ENCODE peak calls at places on chromosomes 16 and 17, in six cellular contexts. C is A549, V is stomach, J is heart left ventricle, Y is ascending aorta, F is brain microvascular endothelial cell. Z is an unnamed sample.
A peak's percentile ranks its signal among the peaks of the same experiment; 100 is the strongest.

GRCh38 chr16:81615833-81616232 is 163.3 kb upstream of the PLCG2 start:
- DNase-seq in C (no peak), V (no peak), J (no peak), Y (no peak), F (no peak), Z (no peak)

GRCh38 chr16:14180431-14181059 is 109.4 kb downstream of the MRTFB start:
- DNase-seq in C (no peak), V (no peak), J (peak; percentile 25), Y (no peak), F (no peak), Z (no peak)

GRCh38 chr16:73183678-73184092 is 135.8 kb upstream of the ZFHX3 start:
- DNase-seq in C (no peak), V (no peak), J (no peak), Y (no peak), F (no peak), Z (no peak)

GRCh38 chr16:426115-426905 is 861 bp downstream of the RAB11FIP3 start:
- DNase-seq in C (no peak), V (no peak), J (peak; percentile 36), Y (no peak), F (no peak), Z (no peak)

GRCh38 chr17:78897639-78897996 is 5.4 kb downstream of the CEP295NL start:
- DNase-seq in C (no peak), V (no peak), J (no peak), Y (no peak), F (no peak), Z (no peak)

GRCh38 chr16:51922476-51922875 is 624.5 kb downstream of the TOX3 start:
- DNase-seq in C (no peak), V (no peak), J (no peak), Y (no peak), F (no peak), Z (no peak)

GRCh38 chr16:83390759-83391158 is 417.0 kb upstream of the HSBP1 start:
- DNase-seq in C (no peak), V (no peak), J (no peak), Y (no peak), F (no peak), Z (no peak)

GRCh38 chr16:71441348-71441781 is 489 bp downstream of the TLE7 start:
- DNase-seq in C (no peak), V (no peak), J (no peak), Y (no peak), F (no peak), Z (no peak)

GRCh38 chr17:81028506-81028858 is 6.5 kb upstream of the BAIAP2 start:
- DNase-seq in C (no peak), V (no peak), J (no peak), Y (no peak), F (no peak), Z (no peak)

GRCh38 chr17:27244481-27245223 is 49.3 kb upstream of the WSB1 start:
- DNase-seq in C (no peak), V (no peak), J (peak; percentile 60), Y (peak; percentile 40), F (peak; percentile 81), Z (no peak)

GRCh38 chr17:39208893-39209292 is 8.8 kb downstream of the RPL19 start:
- DNase-seq in C (no peak), V (peak; percentile 36), J (no peak), Y (no peak), F (no peak), Z (peak; percentile 83)

GRCh38 chr17:1488826-1489275 is 3.6 kb downstream of the MYO1C start:
- DNase-seq in C (no peak), V (no peak), J (no peak), Y (no peak), F (no peak), Z (no peak)

GRCh38 chr17:19645608-19646250 is 2.8 kb upstream of the ALDH3A2 start:
- DNase-seq in C (peak; percentile 40), V (no peak), J (no peak), Y (no peak), F (peak; percentile 10), Z (peak; percentile 54)

GRCh38 chr16:27080870-27081269 is 14.1 kb downstream of the C16orf82 start:
- DNase-seq in C (peak; percentile 35), V (no peak), J (no peak), Y (no peak), F (peak; percentile 4), Z (peak; percentile 19)

GRCh38 chr16:22684282-22685161 is 129.4 kb upstream of the HS3ST2 start:
- DNase-seq in C (no peak), V (no peak), J (no peak), Y (no peak), F (no peak), Z (no peak)

GRCh38 chr16:65044861-65045260 is 77.0 kb downstream of the CDH11 start:
- DNase-seq in C (no peak), V (no peak), J (no peak), Y (no peak), F (peak; percentile 81), Z (no peak)

GRCh38 chr17:2694381-2695242 is 17.0 kb downstream of the CLUH start:
- DNase-seq in C (no peak), V (peak; percentile 25), J (peak; percentile 19), Y (peak; percentile 5), F (no peak), Z (peak; percentile 42)

GRCh38 chr16:31130899-31131298 is 4.6 kb downstream of the PRSS8 start:
- DNase-seq in C (no peak), V (peak; percentile 95), J (no peak), Y (no peak), F (no peak), Z (peak; percentile 91)

GRCh38 chr17:38711792-38712571 is 6.9 kb downstream of the MLLT6 start:
- DNase-seq in C (no peak), V (no peak), J (no peak), Y (no peak), F (no peak), Z (no peak)

GRCh38 chr16:48971571-48972071 is 310.0 kb downstream of the CBLN1 start:
- DNase-seq in C (no peak), V (no peak), J (no peak), Y (no peak), F (no peak), Z (no peak)

GRCh38 chr17:5499790-5500189 is 13.4 kb downstream of the MIS12 start:
- DNase-seq in C (no peak), V (no peak), J (no peak), Y (no peak), F (no peak), Z (no peak)

GRCh38 chr16:89197633-89198416 is 2.5 kb downstream of the SLC22A31 start:
- DNase-seq in C (no peak), V (peak; percentile 52), J (no peak), Y (no peak), F (no peak), Z (no peak)

GRCh38 chr17:34917381-34917780 is 43.9 kb downstream of the CCT6B start:
- DNase-seq in C (no peak), V (no peak), J (no peak), Y (no peak), F (no peak), Z (no peak)

GRCh38 chr17:6671431-6671830 is 19.9 kb downstream of the C17orf100 start:
- DNase-seq in C (no peak), V (no peak), J (no peak), Y (no peak), F (no peak), Z (no peak)

GRCh38 chr16:84943620-84944019 is 67.7 kb downstream of the ZDHHC7 start:
- DNase-seq in C (no peak), V (no peak), J (no peak), Y (no peak), F (no peak), Z (no peak)

GRCh38 chr17:9115446-9116265 is 94.3 kb downstream of the NTN1 start:
- DNase-seq in C (peak; percentile 67), V (peak; percentile 27), J (peak; percentile 68), Y (peak; percentile 35), F (peak; percentile 36), Z (peak; percentile 70)
- TF ChIP-seq CTCF in C (peak; percentile 46), V (no peak), J (no peak), Y (no peak), F (peak; percentile 49), Z (peak; percentile 44)

GRCh38 chr17:42322382-42323267 is 34.3 kb downstream of the STAT5A start:
- DNase-seq in C (peak; percentile 98), V (peak; percentile 97), J (peak; percentile 92), Y (peak; percentile 63), F (peak; percentile 91), Z (peak; percentile 98)

GRCh38 chr17:42325026-42325425 is 36.7 kb downstream of the STAT5A start:
- DNase-seq in C (peak; percentile 86), V (no peak), J (no peak), Y (peak; percentile 33), F (peak; percentile 64), Z (no peak)

GRCh38 chr17:42317256-42317966 is 29.1 kb downstream of the STAT5A start:
- DNase-seq in C (no peak), V (no peak), J (no peak), Y (no peak), F (no peak), Z (no peak)

GRCh38 chr17:42321555-42321954 is 33.3 kb downstream of the STAT5A start:
- DNase-seq in C (no peak), V (no peak), J (no peak), Y (no peak), F (no peak), Z (no peak)

DNA sequence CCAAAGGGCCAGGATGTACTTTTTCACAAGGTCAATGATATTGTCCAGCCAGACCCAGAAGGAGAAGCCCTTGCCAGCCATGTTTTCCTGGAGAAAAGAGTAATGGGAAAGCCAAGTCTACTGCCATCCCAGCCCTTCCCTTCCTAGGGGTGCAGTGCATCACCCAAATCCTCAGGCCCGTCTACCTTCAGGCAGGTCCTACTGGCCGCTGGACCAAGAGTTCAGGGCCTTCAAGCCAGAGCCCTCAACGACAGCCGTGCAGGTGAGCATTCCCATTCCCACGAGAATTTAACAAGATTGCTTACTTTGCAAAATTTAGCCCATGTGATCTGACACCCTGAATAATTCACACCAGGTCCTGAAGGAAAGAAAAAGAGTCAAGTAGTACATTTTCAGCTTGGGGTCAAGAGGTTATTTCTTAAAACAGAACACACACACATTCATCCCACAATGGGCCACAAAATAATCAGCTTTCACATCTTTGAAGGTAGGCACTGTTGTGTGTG is 35.0 kb downstream of the STAT5A start:
- DNase-seq in C (no peak), V (no peak), J (no peak), Y (no peak), F (no peak), Z (no peak)
- H3K27ac ChIP-seq in C (peak overlapping the region; percentile 89), V (peak overlapping the region; percentile 23), J (peak overlapping the region; percentile 30), Y (peak overlapping the region; percentile 48), F (no peak overlapping the region), Z (no peak overlapping the region)

GRCh38 chr17:70808596-70808995 is 639.3 kb downstream of the KCNJ2 start:
- DNase-seq in C (peak; percentile 3), V (no peak), J (no peak), Y (no peak), F (no peak), Z (no peak)
- TF ChIP-seq CTCF in C (no peak), V (no peak), J (no peak), Y (no peak), F (peak; percentile 49), Z (no peak)

DNA sequence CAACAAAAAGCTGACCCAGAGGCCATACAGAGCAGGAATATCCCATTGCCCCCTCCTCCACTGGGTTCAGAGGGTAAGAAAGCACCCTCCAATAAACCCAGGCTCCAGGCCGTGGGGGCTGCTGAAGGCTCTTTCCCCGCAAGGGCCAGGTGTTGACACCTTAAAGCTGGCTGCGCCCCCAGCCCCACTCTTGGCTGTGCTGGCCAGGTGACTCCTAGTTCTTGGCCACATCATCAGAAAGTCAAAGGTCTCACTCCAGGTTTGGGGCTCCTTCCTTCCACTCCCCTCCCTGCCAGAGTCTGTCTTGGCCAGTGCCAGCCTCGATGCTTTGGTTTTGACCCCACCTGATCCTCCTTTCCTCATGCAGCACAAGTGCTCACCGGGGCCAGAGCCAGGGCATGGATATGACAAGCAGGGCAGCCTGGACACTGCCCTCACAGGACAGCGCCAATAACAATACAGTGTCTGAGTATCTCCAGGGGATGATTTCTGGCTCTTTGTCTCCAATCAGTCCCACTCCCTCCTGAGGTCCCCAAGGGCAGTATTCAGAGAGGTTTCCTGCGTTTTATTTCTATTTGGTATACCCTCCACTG is 8.2 kb downstream of the SLC46A1 start:
- DNase-seq in C (no peak), V (no peak), J (no peak), Y (no peak), F (no peak), Z (no peak)
- H3K27ac ChIP-seq in C (peak overlapping the region; percentile 55), V (no peak overlapping the region), J (no peak overlapping the region), Y (no peak overlapping the region), F (no peak overlapping the region), Z (no peak overlapping the region)

Z was measured in Peyer's patch.